ENCODE peak calls at places on chromosomes 5 and 9, in eight cellular contexts. G is GM23338, B is ovary, F is upper lobe of left lung, T is kidney, X is endodermal cell, M is heart right ventricle, P is neural progenitor cell. Q is an unnamed sample.

GRCh38 chr5:160466889-160467554 is 45.4 kb downstream of the PTTG1 start:
- DNase-seq in M (peak; percentile 10), T (no peak), G (no peak), B (no peak), X (no peak), P (no peak), F (no peak), Q (no peak)

GRCh38 chr5:16437974-16438373 is 27.6 kb downstream of the ZNF622 start:
- DNase-seq in G (peak; percentile 17), P (no peak), X (no peak), T (no peak), B (no peak), M (no peak), F (no peak), Q (peak; percentile 18)

GRCh38 chr9:88748566-88749238 is 213.7 kb downstream of the NXNL2 start:
- DNase-seq in T (peak; percentile 80), M (peak; percentile 54), X (no peak), F (peak; percentile 50), B (peak; percentile 40), P (peak; percentile 48), G (no peak), Q (no peak)

GRCh38 chr9:37989632-37990155 is 79.3 kb downstream of the SHB start:
- DNase-seq in G (no peak), T (no peak), B (no peak), M (no peak), X (no peak), P (no peak), F (no peak), Q (no peak)

GRCh38 chr5:1201327-1202025 is at the start of gene SLC6A19:
- DNase-seq in X (no peak), G (no peak), M (no peak), P (no peak), B (no peak), F (no peak), T (peak; percentile 74), Q (no peak)

GRCh38 chr9:131475956-131476776 is 26.6 kb upstream of the POMT1 start:
- DNase-seq in F (no peak), B (no peak), M (no peak), G (peak; percentile 53), P (peak; percentile 25), X (peak; percentile 72), T (peak; percentile 64), Q (no peak)

GRCh38 chr9:93254061-93254481 is 70.1 kb downstream of the WNK2 start:
- DNase-seq in P (no peak), G (no peak), M (no peak), B (no peak), F (no peak), T (peak; percentile 51), X (no peak), Q (no peak)

GRCh38 chr9:35272989-35273388 is 111.2 kb downstream of the UNC13B start:
- DNase-seq in P (no peak), B (no peak), T (no peak), M (no peak), F (no peak), G (no peak), X (no peak), Q (peak; percentile 84)

GRCh38 chr5:54469655-54470054 is 14.2 kb downstream of the HSPB3 start:
- DNase-seq in P (no peak), B (no peak), G (no peak), M (no peak), F (no peak), X (no peak), T (no peak), Q (no peak)

GRCh38 chr5:5198111-5198510 is 58.0 kb downstream of the ADAMTS16 start:
- DNase-seq in M (no peak), X (no peak), B (no peak), G (no peak), F (no peak), P (no peak), T (no peak), Q (no peak)

GRCh38 chr5:36944607-36945225 is 68.1 kb downstream of the NIPBL start:
- DNase-seq in F (no peak), P (peak; percentile 69), G (peak; percentile 80), B (no peak), M (no peak), X (no peak), T (no peak), Q (peak; percentile 74)

GRCh38 chr9:8362250-8362649 is 562.7 kb upstream of the DMAC1 start:
- DNase-seq in F (no peak), X (no peak), M (no peak), B (no peak), G (no peak), T (no peak), P (no peak), Q (no peak)

GRCh38 chr5:173328896-173329369 is 719 bp upstream of the STC2 start:
- DNase-seq in P (peak; percentile 69), B (no peak), T (no peak), X (peak; percentile 90), M (no peak), G (peak; percentile 78), F (no peak), Q (peak; percentile 69)

GRCh38 chr5:54317511-54318260 is 7.3 kb upstream of the ARL15 start:
- DNase-seq in B (no peak), F (no peak), X (no peak), T (no peak), G (no peak), M (no peak), P (no peak), Q (no peak)

GRCh38 chr9:123543492-123543891 is 187.5 kb downstream of the CRB2 start:
- DNase-seq in T (no peak), F (no peak), G (no peak), P (no peak), X (peak; percentile 61), M (no peak), B (no peak), Q (no peak)

GRCh38 chr9:13351768-13352386 is 72.4 kb upstream of the MPDZ start:
- DNase-seq in M (peak; percentile 40), X (no peak), F (no peak), P (peak; percentile 64), G (peak; percentile 65), T (no peak), B (no peak), Q (peak; percentile 51)

GRCh38 chr9:74824654-74825053 is 63.1 kb downstream of the TRPM6 start:
- DNase-seq in M (peak; percentile 67), T (no peak), G (no peak), P (no peak), F (no peak), B (no peak), X (no peak), Q (peak; percentile 36)

GRCh38 chr9:7246917-7247538 is 489.3 kb downstream of the KDM4C start:
- DNase-seq in G (no peak), F (no peak), M (no peak), T (no peak), B (no peak), P (no peak), X (no peak), Q (peak; percentile 77)

GRCh38 chr9:99075246-99075912 is 29.5 kb upstream of the TGFBR1 start:
- DNase-seq in T (no peak), G (no peak), X (no peak), M (no peak), F (no peak), P (no peak), B (no peak), Q (no peak)

GRCh38 chr9:119801311-119801710 is 432.1 kb upstream of the BRINP1 start:
- DNase-seq in G (no peak), T (no peak), M (no peak), X (no peak), F (no peak), P (no peak), B (no peak), Q (no peak)

GRCh38 chr5:44993286-44993685 is 184.5 kb downstream of the MRPS30 start:
- DNase-seq in B (no peak), M (no peak), G (no peak), P (no peak), F (no peak), X (no peak), T (no peak), Q (no peak)

DNA sequence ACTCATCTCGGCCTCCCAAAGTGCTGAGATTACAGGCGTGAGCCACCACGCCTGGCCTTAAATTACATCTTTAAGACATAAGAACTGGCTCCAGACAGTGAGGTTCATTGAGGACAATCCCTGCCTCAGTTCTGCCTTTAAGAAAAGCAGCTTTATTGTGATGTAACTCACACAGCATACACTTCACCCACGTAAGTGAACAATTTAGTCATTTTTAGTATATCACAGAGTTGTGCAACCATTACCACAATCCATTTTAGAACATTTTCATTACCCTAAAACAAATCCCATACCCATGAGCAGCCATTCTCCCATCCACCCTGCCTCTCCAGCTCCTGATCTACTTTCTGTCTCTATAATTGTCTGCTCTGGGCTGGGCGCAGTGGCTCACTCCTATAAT is 24.0 kb upstream of the LTC4S start:
- DNase-seq in P (no peak), M (no peak), G (no peak), X (no peak), B (no peak), T (no peak), F (no peak), Q (no peak)
- H3K36me3 ChIP-seq in P (peaks cover 8% of the 10 kb centered on the region), M (peaks cover 96% of the 10 kb centered on the region), G (peaks cover 52% of the 10 kb centered on the region), X (peaks cover 73% of the 10 kb centered on the region), B (no peaks in the 10 kb centered on the region), T (peaks cover 50% of the 10 kb centered on the region), F (peaks cover 93% of the 10 kb centered on the region), Q (peaks cover 39% of the 10 kb centered on the region)

GRCh38 chr5:168086104-168086610 is 205.3 kb upstream of the WWC1 start:
- DNase-seq in M (no peak), P (no peak), G (peak; percentile 27), T (no peak), F (no peak), X (peak; percentile 69), B (no peak), Q (peak; percentile 76)
- TF ChIP-seq CTCF in M (no peak), P (no peak), G (peak; percentile 29), T (no peak), F (no peak), X (peak; percentile 64), B (no peak), Q (peak; percentile 62)

DNA sequence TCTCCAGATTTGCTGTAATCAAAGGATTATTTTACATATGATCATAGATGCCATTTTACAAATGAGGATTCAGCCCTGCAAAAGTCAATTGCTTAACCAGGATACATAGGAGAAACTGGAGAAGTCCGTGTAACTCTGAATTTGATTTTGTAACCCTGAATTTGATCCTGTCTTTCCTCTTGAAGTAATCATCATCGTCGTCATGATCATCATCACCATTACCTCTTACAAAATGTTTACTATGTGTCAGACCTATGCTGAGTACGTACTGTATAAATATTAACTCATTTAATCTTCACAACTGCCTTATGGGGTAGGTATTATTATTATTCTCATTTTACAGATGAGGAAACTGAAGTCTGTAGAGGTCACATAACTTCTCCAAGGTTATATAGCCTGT is 271.5 kb downstream of the DOCK8 start:
- DNase-seq in X (no peak), B (no peak), T (no peak), G (no peak), M (no peak), F (no peak), P (no peak), Q (peak; percentile 93)
- H3K36me3 ChIP-seq in X (no peaks in the 10 kb centered on the region), B (no peaks in the 10 kb centered on the region), T (no peaks in the 10 kb centered on the region), G (no peaks in the 10 kb centered on the region), M (no peaks in the 10 kb centered on the region), F (no peaks in the 10 kb centered on the region), P (no peaks in the 10 kb centered on the region), Q (no peaks in the 10 kb centered on the region)

DNA sequence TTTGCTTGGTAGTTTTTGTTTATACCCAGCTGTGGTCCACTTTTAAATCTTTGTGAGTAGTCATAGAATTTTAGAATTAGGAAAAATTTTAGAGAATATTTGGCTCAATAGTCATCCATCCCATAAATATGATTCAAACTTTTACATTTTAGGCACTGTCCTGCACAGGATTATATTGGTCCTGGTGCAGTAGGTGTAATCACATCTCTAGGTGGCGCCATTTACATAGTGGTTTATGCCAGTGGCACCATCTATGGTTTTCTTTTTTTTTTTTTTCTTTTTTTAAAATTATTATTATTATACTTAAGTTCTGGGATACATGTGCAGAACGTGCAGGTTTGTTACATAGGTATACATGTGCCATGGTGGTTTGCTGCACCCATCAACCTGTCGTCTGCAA is 260.7 kb upstream of the KCNN2 start:
- DNase-seq in G (peak; percentile 72), M (peak; percentile 45), B (no peak), X (no peak), T (no peak), F (no peak), P (peak; percentile 69), Q (peak; percentile 29)
- TF ChIP-seq CTCF in G (peak; percentile 75), M (peak; percentile 63), B (no peak), X (peak; percentile 82), T (peak; percentile 46), F (peak; percentile 30), P (peak; percentile 65), Q (peak; percentile 15)

Q was measured in bronchial epithelial cell.